ENCODE peak calls at places on chromosomes 2 and 18, in ten cellular contexts. D is AG04449; V is psoas muscle; M is CD4-positive, alpha-beta T cell; L is epithelial cell of esophagus; G is cardiac muscle cell; X is nephron progenitor cell; W is H9; J is stomach; N is fibroblast of lung. C is an unnamed sample.

GRCh38 chr18:8791171-8791651 is 85.9 kb downstream of the MTCL1 start:
- DNase-seq in G (no peak), W (no peak), N (no peak), L (peak), J (no peak), M (no peak), X (no peak), V (no peak), D (no peak), C (peak)

GRCh38 chr2:64426191-64426952 is 27.6 kb upstream of the LGALSL start:
- DNase-seq in L (peak), D (no peak), J (no peak), W (no peak), M (no peak), N (peak), X (no peak), V (no peak), G (peak), C (no peak)

GRCh38 chr18:58364867-58365533 is 263.9 kb downstream of the ALPK2 start:
- DNase-seq in W (no peak), M (no peak), G (no peak), V (no peak), X (no peak), J (no peak), N (no peak), L (no peak), D (no peak), C (peak)

GRCh38 chr2:70891572-70892356 is 43.9 kb upstream of the ATP6V1B1 start:
- DNase-seq in D (no peak), W (no peak), M (no peak), L (no peak), J (peak), V (no peak), N (no peak), X (no peak), G (no peak), C (no peak)

GRCh38 chr2:174518397-174518796 is 31.6 kb upstream of the GPR155 start:
- DNase-seq in J (no peak), V (no peak), G (no peak), L (no peak), X (no peak), D (no peak), W (no peak), N (no peak), M (no peak), C (peak)

GRCh38 chr2:239870276-239870675 is 154.9 kb downstream of the NDUFA10 start:
- DNase-seq in D (no peak), X (no peak), N (no peak), V (no peak), M (no peak), L (no peak), W (no peak), J (no peak), G (no peak), C (no peak)

GRCh38 chr2:105329197-105329554 is 359 bp downstream of the TGFBRAP1 start:
- DNase-seq in D (no peak), G (no peak), N (no peak), M (peak), X (no peak), L (no peak), J (no peak), V (peak), W (no peak), C (no peak)

GRCh38 chr2:54966165-54966819 is 84.0 kb downstream of the RTN4 start:
- DNase-seq in W (no peak), V (no peak), M (no peak), G (no peak), L (peak), J (no peak), D (no peak), X (no peak), N (no peak), C (no peak)

GRCh38 chr2:12070581-12070980 is 324.1 kb downstream of the LPIN1 start:
- DNase-seq in J (no peak), W (no peak), N (no peak), X (no peak), V (no peak), L (no peak), G (no peak), D (peak), M (no peak), C (peak)

GRCh38 chr2:99096728-99097127 is 44.8 kb upstream of the C2orf15 start:
- DNase-seq in J (no peak), L (no peak), G (no peak), W (no peak), X (no peak), M (no peak), V (no peak), N (no peak), D (no peak), C (no peak)

GRCh38 chr18:22342625-22343024 is 75.1 kb downstream of the CTAGE1 start:
- DNase-seq in W (no peak), D (no peak), X (no peak), G (peak), V (no peak), L (peak), J (peak), M (no peak), N (peak), C (no peak)

GRCh38 chr2:240369725-240370585 is 65.5 kb upstream of the GPC1 start:
- DNase-seq in W (no peak), M (no peak), N (peak), J (peak), G (peak), V (peak), D (peak), L (peak), X (no peak), C (peak)

GRCh38 chr2:216171043-216171442 is 61.9 kb downstream of the XRCC5 start:
- DNase-seq in X (no peak), M (no peak), N (no peak), J (no peak), D (no peak), G (no peak), L (no peak), W (no peak), V (no peak), C (no peak)

GRCh38 chr18:61292280-61292679 is 41.0 kb upstream of the CDH20 start:
- DNase-seq in W (no peak), L (no peak), D (no peak), X (no peak), M (no peak), V (no peak), N (no peak), J (no peak), G (no peak), C (no peak)

GRCh38 chr2:227324671-227325055 is 388 bp upstream of the MFF start:
- DNase-seq in M (no peak), V (no peak), D (no peak), X (no peak), N (no peak), J (no peak), W (peak), G (no peak), L (no peak), C (peak)

GRCh38 chr2:32841931-32842898 is 104.5 kb upstream of the LTBP1 start:
- DNase-seq in V (no peak), D (no peak), X (no peak), L (no peak), M (no peak), N (no peak), W (no peak), J (no peak), G (no peak), C (no peak)

GRCh38 chr2:159880729-159881128 is 82.7 kb upstream of the CD302 start:
- DNase-seq in X (no peak), G (no peak), D (no peak), W (no peak), M (no peak), N (no peak), L (no peak), V (no peak), J (no peak), C (no peak)

GRCh38 chr2:233414273-233414654 is 60.0 kb downstream of the DGKD start:
- DNase-seq in M (no peak), X (no peak), G (peak), N (no peak), D (no peak), V (peak), W (no peak), L (peak), J (peak), C (no peak)

GRCh38 chr2:85811173-85811849 is 57.5 kb downstream of the ATOH8 start:
- DNase-seq in M (no peak), L (peak), V (peak), D (no peak), X (no peak), G (peak), W (no peak), N (peak), J (peak), C (peak)

GRCh38 chr18:59783138-59783537 is 85.9 kb upstream of the CCBE1 start:
- DNase-seq in N (peak), V (no peak), X (peak), M (no peak), J (no peak), G (peak), D (no peak), L (peak), W (peak), C (peak)

GRCh38 chr18:7941533-7941932 is 374.4 kb downstream of the PTPRM start:
- DNase-seq in W (no peak), G (no peak), N (no peak), M (no peak), V (peak), J (peak), L (peak), D (no peak), X (no peak), C (no peak)

GRCh38 chr2:137178955-137179377 is 413.6 kb downstream of the THSD7B start:
- DNase-seq in X (no peak), J (no peak), W (no peak), V (no peak), L (peak), M (no peak), N (peak), G (peak), D (peak), C (peak)

GRCh38 chr2:129922571-129923264 is 56.7 kb upstream of the RAB6C start:
- DNase-seq in M (no peak), D (no peak), N (no peak), J (no peak), W (no peak), L (no peak), G (no peak), X (peak), V (no peak), C (no peak)

GRCh38 chr18:31583185-31583854 is 8.4 kb upstream of the TTR start:
- DNase-seq in L (no peak), X (no peak), M (no peak), J (no peak), W (no peak), N (no peak), V (no peak), G (no peak), D (no peak), C (no peak)

GRCh38 chr18:9971313-9971920 is 57.6 kb downstream of the VAPA start:
- DNase-seq in V (peak), W (peak), M (peak), G (peak), L (peak), N (peak), X (peak), J (peak), D (peak), C (peak)

GRCh38 chr2:84694088-84694622 is 177.9 kb downstream of the DNAH6 start:
- DNase-seq in L (no peak), N (no peak), M (peak), D (no peak), G (no peak), V (no peak), X (no peak), J (no peak), W (no peak), C (no peak)

GRCh38 chr2:99974275-99974674 is 168.1 kb downstream of the AFF3 start:
- DNase-seq in X (no peak), J (no peak), G (no peak), D (no peak), V (no peak), L (peak), M (no peak), W (no peak), N (no peak), C (no peak)

GRCh38 chr2:143808166-143808565 is 678.9 kb downstream of the ARHGAP15 start:
- DNase-seq in X (no peak), M (no peak), N (peak), D (no peak), V (no peak), L (peak), W (no peak), G (no peak), J (no peak), C (peak)

GRCh38 chr2:100213595-100213994 is 71.2 kb upstream of the AFF3 start:
- DNase-seq in D (no peak), W (no peak), J (peak), N (no peak), G (no peak), M (no peak), L (no peak), X (no peak), V (no peak), C (no peak)

GRCh38 chr2:128734521-128735295 is 416.0 kb upstream of the HS6ST1 start:
- DNase-seq in V (peak), M (no peak), W (peak), G (peak), D (no peak), N (peak), L (no peak), X (no peak), J (no peak), C (no peak)
- TF ChIP-seq CTCF in V (no peak), M (no peak), W (peak), G (no peak), D (no peak), N (no peak), L (no peak), X (no peak), J (no peak), C (no peak)

GRCh38 chr2:22991844-22992243 is 393.1 kb upstream of the KLHL29 start:
- DNase-seq in L (no peak), N (no peak), M (no peak), X (no peak), V (no peak), W (no peak), D (no peak), J (no peak), G (no peak), C (no peak)
- TF ChIP-seq CTCF in L (no peak), N (no peak), M (no peak), X (no peak), V (peak), W (peak), D (no peak), J (no peak), G (no peak), C (no peak)

GRCh38 chr18:68735498-68736343 is 20.8 kb upstream of the TMX3 start:
- DNase-seq in G (peak), N (peak), X (no peak), L (peak), W (no peak), V (no peak), D (no peak), M (no peak), J (no peak), C (peak)

GRCh38 chr18:68738572-68738971 is 23.7 kb upstream of the TMX3 start:
- DNase-seq in N (no peak), L (no peak), J (no peak), M (no peak), W (no peak), V (no peak), D (no peak), G (no peak), X (no peak), C (no peak)

GRCh38 chr18:68734311-68734710 is 19.4 kb upstream of the TMX3 start:
- DNase-seq in X (no peak), D (no peak), G (peak), V (no peak), N (peak), L (no peak), J (no peak), W (no peak), M (no peak), C (no peak)

GRCh38 chr18:68728301-68728700 is 13.4 kb upstream of the TMX3 start:
- DNase-seq in J (no peak), G (no peak), N (no peak), M (no peak), L (no peak), W (no peak), X (no peak), V (no peak), D (no peak), C (no peak)

GRCh38 chr18:68733693-68734092 is 18.8 kb upstream of the TMX3 start:
- DNase-seq in X (no peak), L (no peak), J (no peak), G (no peak), V (no peak), M (no peak), N (peak), D (no peak), W (no peak), C (peak)
- TF ChIP-seq CTCF in X (no peak), L (no peak), J (no peak), G (no peak), V (no peak), M (no peak), N (no peak), D (no peak), W (no peak), C (no peak)

DNA sequence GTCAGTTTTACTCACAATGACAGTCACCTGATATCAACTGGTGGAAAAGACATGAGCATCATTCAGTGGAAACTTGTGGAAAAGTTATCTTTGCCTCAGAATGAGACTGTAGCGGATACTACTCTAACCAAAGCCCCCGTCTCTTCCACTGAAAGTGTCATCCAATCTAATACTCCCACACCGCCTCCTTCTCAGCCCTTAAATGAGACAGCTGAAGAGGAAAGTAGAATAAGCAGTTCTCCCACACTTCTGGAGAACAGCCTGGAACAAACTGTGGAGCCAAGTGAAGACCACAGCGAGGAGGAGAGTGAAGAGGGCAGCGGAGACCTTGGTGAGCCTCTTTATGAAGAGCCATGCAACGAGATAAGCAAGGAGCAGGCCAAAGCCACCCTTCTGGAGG is 31.2 kb downstream of the COX7A2L start:
- DNase-seq in X (no peak), N (no peak), V (no peak), G (no peak), W (no peak), J (no peak), L (no peak), D (no peak), M (no peak), C (no peak)
- TF ChIP-seq CTCF in X (no peak), N (no peak), V (no peak), G (no peak), W (no peak), J (no peak), L (no peak), D (no peak), M (no peak), C (no peak)

DNA sequence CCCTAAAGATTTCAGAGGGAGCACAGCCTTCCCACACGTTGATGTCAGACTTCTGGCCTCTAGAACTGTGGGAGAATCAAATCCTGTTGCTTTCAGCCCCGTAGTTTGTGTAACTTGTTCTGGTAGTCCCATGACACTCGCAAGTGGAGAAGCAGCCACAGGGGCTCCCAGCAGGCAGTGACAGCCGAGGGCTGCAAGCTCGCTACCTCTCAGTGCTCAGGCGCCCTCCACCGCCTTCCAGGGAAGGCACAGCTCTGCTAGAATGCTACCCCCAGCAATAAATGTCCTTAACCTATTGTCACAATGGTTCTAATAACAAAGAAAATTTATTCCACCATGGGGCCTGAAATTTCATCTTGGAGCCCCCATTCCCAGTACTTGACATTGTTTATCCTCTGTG is 143.1 kb upstream of the ZNF236 start:
- DNase-seq in V (no peak), W (peak), N (no peak), M (no peak), G (no peak), X (peak), D (no peak), J (no peak), L (no peak), C (no peak)
- TF ChIP-seq CTCF in V (no peak), W (peak), N (no peak), M (no peak), G (peak), X (no peak), D (no peak), J (no peak), L (no peak), C (no peak)

C was measured in foreskin fibroblast.